ENCODE peak calls at places on chromosomes 12 and 14, in eight cellular contexts. J is HepG2, A is K562, C is osteoblast, I is DND-41, V is neural progenitor cell, K is fibroblast of lung, W is OCI-LY7. T is an unnamed sample.
A peak's percentile ranks its signal among the peaks of the same experiment; 100 is the strongest.

GRCh38 chr14:59847711-59848110 is 22.9 kb downstream of the RTN1 start:
- DNase-seq in A (no peak), W (no peak), K (no peak), C (no peak), J (no peak), V (no peak), I (no peak), T (no peak)

GRCh38 chr12:108610856-108611605 is 13.1 kb upstream of the TMEM119 start:
- DNase-seq in W (no peak), K (no peak), J (no peak), I (no peak), A (no peak), C (peak; percentile 44), V (no peak), T (no peak)

GRCh38 chr12:115132145-115132544 is 448.2 kb upstream of the TBX3 start:
- DNase-seq in J (no peak), K (peak; percentile 16), V (no peak), A (no peak), W (no peak), I (no peak), C (no peak), T (no peak)

GRCh38 chr12:104011265-104011664 is 38.7 kb downstream of the GLT8D2 start:
- DNase-seq in J (no peak), W (no peak), A (peak; percentile 51), C (peak; percentile 91), K (peak; percentile 95), V (no peak), I (no peak), T (no peak)

GRCh38 chr14:63224196-63224595 is 20.0 kb downstream of the RHOJ start:
- DNase-seq in K (peak; percentile 84), J (no peak), C (no peak), V (peak; percentile 53), W (no peak), I (no peak), A (no peak), T (no peak)

GRCh38 chr14:61525293-61526011 is 169.9 kb upstream of the HIF1A start:
- DNase-seq in K (peak; percentile 89), A (peak; percentile 12), W (no peak), C (peak; percentile 44), I (no peak), J (no peak), V (no peak), T (no peak)

GRCh38 chr14:55136868-55137785 is 8.1 kb downstream of the LGALS3 start:
- DNase-seq in K (peak; percentile 92), A (no peak), I (no peak), W (no peak), C (peak; percentile 92), J (no peak), V (no peak), T (no peak)

GRCh38 chr12:72829838-72830237 is 557.7 kb downstream of the TRHDE start:
- DNase-seq in A (no peak), V (no peak), C (peak; percentile 14), J (no peak), I (no peak), K (no peak), W (no peak), T (no peak)

GRCh38 chr14:55122441-55122986 is 6.5 kb upstream of the LGALS3 start:
- DNase-seq in C (no peak), K (peak; percentile 36), J (peak; percentile 34), W (no peak), A (no peak), I (no peak), V (no peak), T (no peak)

GRCh38 chr12:30026621-30027234 is 243.0 kb upstream of the TMTC1 start:
- DNase-seq in A (no peak), K (peak; percentile 94), C (no peak), W (no peak), I (no peak), V (no peak), J (no peak), T (no peak)

GRCh38 chr12:45634273-45634917 is 95.1 kb upstream of the ARID2 start:
- DNase-seq in K (no peak), W (no peak), A (no peak), I (no peak), V (peak; percentile 13), C (no peak), J (no peak), T (peak; percentile 29)

GRCh38 chr14:67620217-67620789 is 583 bp downstream of the ARG2 start:
- DNase-seq in K (no peak), W (no peak), C (no peak), J (no peak), I (no peak), V (peak; percentile 86), A (peak; percentile 40), T (peak; percentile 77)

GRCh38 chr14:59398841-59399240 is 66.3 kb downstream of the GPR135 start:
- DNase-seq in W (no peak), J (no peak), C (no peak), V (no peak), A (peak; percentile 72), K (no peak), I (peak; percentile 85), T (no peak)

GRCh38 chr12:104091136-104091535 is 26.8 kb downstream of the HCFC2 start:
- DNase-seq in A (no peak), W (no peak), I (no peak), V (peak; percentile 23), C (no peak), J (no peak), K (no peak), T (no peak)

GRCh38 chr14:26328766-26329165 is 269.1 kb downstream of the NOVA1 start:
- DNase-seq in C (no peak), J (no peak), W (no peak), A (no peak), V (no peak), K (no peak), I (no peak), T (no peak)

GRCh38 chr12:107196681-107197080 is 103.3 kb upstream of the CRY1 start:
- DNase-seq in I (no peak), A (no peak), K (peak; percentile 79), V (no peak), W (no peak), C (no peak), J (no peak), T (no peak)

GRCh38 chr12:109580684-109581333 is 7.2 kb downstream of the MVK start:
- DNase-seq in C (peak; percentile 68), W (no peak), J (no peak), V (no peak), A (no peak), K (no peak), I (no peak), T (no peak)

GRCh38 chr12:83462419-83462818 is 775.7 kb downstream of the TMTC2 start:
- DNase-seq in J (no peak), W (no peak), A (no peak), I (no peak), V (peak; percentile 13), K (no peak), C (no peak), T (peak; percentile 45)

GRCh38 chr14:58898655-58899316 is 261.0 kb downstream of the DACT1 start:
- DNase-seq in W (no peak), V (no peak), I (no peak), C (no peak), K (peak; percentile 99), J (no peak), A (no peak), T (no peak)

GRCh38 chr12:31588976-31589375 is 2.0 kb downstream of the DENND5B start:
- DNase-seq in V (no peak), C (peak; percentile 32), A (no peak), W (no peak), K (peak; percentile 19), J (no peak), I (no peak), T (no peak)
- H3K79me2 ChIP-seq in V (peaks cover 58% of the 10 kb centered on the region), C (peaks cover 55% of the 10 kb centered on the region), A (no peaks in the 10 kb centered on the region), W (peaks cover 63% of the 10 kb centered on the region), K (no peaks in the 10 kb centered on the region), J (peaks cover 58% of the 10 kb centered on the region), I (no peaks in the 10 kb centered on the region), T (peaks cover 40% of the 10 kb centered on the region)

GRCh38 chr14:51369814-51370213 is 129.8 kb downstream of the TMX1 start:
- DNase-seq in K (no peak), J (no peak), A (peak; percentile 11), W (peak; percentile 2), I (peak; percentile 12), C (no peak), V (no peak), T (peak; percentile 41)
- TF ChIP-seq CTCF in K (no peak), J (peak; percentile 50), A (peak; percentile 38), W (peak; percentile 76), I (peak; percentile 51), C (peak; percentile 19), V (peak; percentile 50), T (peak; percentile 79)

GRCh38 chr12:28575593-28576205 is 385.4 kb downstream of the CCDC91 start:
- DNase-seq in I (no peak), K (no peak), A (no peak), V (no peak), C (no peak), J (no peak), W (no peak), T (no peak)

GRCh38 chr12:28568083-28568482 is 377.8 kb downstream of the CCDC91 start:
- DNase-seq in V (no peak), W (no peak), C (peak; percentile 73), A (no peak), K (peak; percentile 94), I (no peak), J (no peak), T (no peak)

GRCh38 chr12:28568709-28569108 is 378.5 kb downstream of the CCDC91 start:
- DNase-seq in A (no peak), C (no peak), I (no peak), V (no peak), J (no peak), K (peak; percentile 72), W (no peak), T (no peak)

GRCh38 chr12:28574746-28575592 is 384.7 kb downstream of the CCDC91 start:
- DNase-seq in K (no peak), C (no peak), J (no peak), I (no peak), W (no peak), A (no peak), V (no peak), T (no peak)

DNA sequence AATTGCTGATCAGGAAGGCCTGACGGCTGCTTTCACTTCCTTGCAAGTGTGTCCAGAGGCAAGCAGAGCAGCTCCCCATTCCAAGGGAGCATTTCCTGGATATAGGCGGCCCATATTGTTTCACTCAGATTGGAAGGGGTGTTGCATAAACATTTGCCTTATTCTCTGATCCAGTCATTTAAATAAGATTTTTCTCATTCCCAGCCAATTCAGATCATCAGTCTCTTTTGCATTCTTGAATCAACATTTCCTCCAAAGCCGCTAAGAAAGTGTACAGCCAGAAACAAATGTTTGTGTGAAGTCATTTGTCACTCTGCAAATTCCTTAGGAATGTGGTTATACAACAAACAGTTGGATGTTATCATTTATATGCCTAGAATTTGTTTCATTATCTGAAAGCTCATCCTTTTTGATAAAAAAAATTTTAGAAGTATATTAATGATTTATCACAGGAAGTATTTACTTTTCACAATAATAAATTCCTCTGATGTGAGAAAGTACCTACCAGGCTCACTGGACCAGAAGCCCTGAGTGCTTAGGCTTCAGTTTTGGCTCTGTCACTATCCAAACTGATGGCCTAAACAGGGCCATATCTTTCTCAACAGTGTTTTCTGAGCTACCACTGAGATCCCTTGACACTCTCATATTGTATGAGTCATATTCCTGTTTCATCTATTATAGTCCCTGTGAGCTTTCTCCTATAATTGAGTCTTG is 379.6 kb downstream of the CCDC91 start:
- DNase-seq in V (no peak), A (peak; percentile 6), I (no peak), C (peak; percentile 44), K (peak; percentile 93), J (no peak), W (no peak), T (no peak)
- H3K79me2 ChIP-seq in V (no peaks in the 10 kb centered on the region), A (no peaks in the 10 kb centered on the region), I (no peaks in the 10 kb centered on the region), C (no peaks in the 10 kb centered on the region), K (no peaks in the 10 kb centered on the region), J (no peaks in the 10 kb centered on the region), W (no peaks in the 10 kb centered on the region), T (no peaks in the 10 kb centered on the region)

GRCh38 chr14:105201156-105201927 is 20.2 kb upstream of the NUDT14 start:
- DNase-seq in W (no peak), I (no peak), A (no peak), V (peak; percentile 38), J (no peak), C (no peak), K (no peak), T (peak; percentile 62)
- TF ChIP-seq CTCF in W (peak; percentile 53), I (peak; percentile 23), A (no peak), V (peak; percentile 42), J (peak; percentile 65), C (no peak), K (no peak), T (peak; percentile 68)

T was measured in GM23338.